ENCODE peak calls at places on chromosome 7, in seven cellular contexts. V is HCT116, H is gastrocnemius medialis, I is sigmoid colon, T is endothelial cell of umbilical vein, Q is body of pancreas, U is ovary. P is an unnamed sample.

GRCh38 chr7:111697771-111698170 is 135.5 kb upstream of the IMMP2L start:
- DNase-seq in V (no peak), H (no peak), I (no peak), T (no peak), Q (no peak), U (no peak), P (no peak)

GRCh38 chr7:36937754-36938551 is 213.7 kb upstream of the AOAH start:
- DNase-seq in V (no peak), H (no peak), I (no peak), T (no peak), Q (no peak), U (no peak), P (no peak)

GRCh38 chr7:70710011-70710480 is 421.9 kb upstream of the GALNT17 start:
- DNase-seq in V (no peak), H (peak; percentile 44), I (no peak), T (no peak), Q (no peak), U (no peak), P (no peak)

GRCh38 chr7:85160223-85160622 is 26.6 kb downstream of the SEMA3D start:
- DNase-seq in V (no peak), H (no peak), I (no peak), T (peak; percentile 30), Q (no peak), U (no peak), P (no peak)

GRCh38 chr7:146606628-146607027 is 490.0 kb downstream of the CNTNAP2 start:
- DNase-seq in V (no peak), H (no peak), I (no peak), T (no peak), Q (no peak), U (no peak), P (no peak)

GRCh38 chr7:29825750-29826529 is 19.6 kb downstream of the WIPF3 start:
- DNase-seq in V (no peak), H (no peak), I (no peak), T (no peak), Q (no peak), U (no peak), P (no peak)

GRCh38 chr7:27119412-27119911 is 11.1 kb downstream of the HOXA4 start:
- DNase-seq in V (no peak), H (no peak), I (no peak), T (peak; percentile 48), Q (no peak), U (no peak), P (no peak)

GRCh38 chr7:123594813-123595241 is 6.8 kb upstream of the ASB15 start:
- DNase-seq in V (no peak), H (no peak), I (no peak), T (no peak), Q (no peak), U (no peak), P (no peak)

GRCh38 chr7:122311280-122311679 is 6.7 kb upstream of the FEZF1 start:
- DNase-seq in V (no peak), H (no peak), I (no peak), T (no peak), Q (no peak), U (no peak), P (no peak)

GRCh38 chr7:6035686-6036085 is 4.5 kb downstream of the ANKRD61 start:
- DNase-seq in V (no peak), H (no peak), I (no peak), T (no peak), Q (no peak), U (peak; percentile 21), P (no peak)

GRCh38 chr7:6035165-6035564 is 4.0 kb downstream of the ANKRD61 start:
- DNase-seq in V (no peak), H (no peak), I (no peak), T (no peak), Q (no peak), U (no peak), P (no peak)

GRCh38 chr7:6031567-6031966 is 391 bp downstream of the ANKRD61 start:
- DNase-seq in V (no peak), H (no peak), I (no peak), T (no peak), Q (no peak), U (peak; percentile 7), P (no peak)

GRCh38 chr7:6030988-6031387 is at the start of gene ANKRD61:
- DNase-seq in V (no peak), H (no peak), I (no peak), T (no peak), Q (no peak), U (no peak), P (no peak)

DNA sequence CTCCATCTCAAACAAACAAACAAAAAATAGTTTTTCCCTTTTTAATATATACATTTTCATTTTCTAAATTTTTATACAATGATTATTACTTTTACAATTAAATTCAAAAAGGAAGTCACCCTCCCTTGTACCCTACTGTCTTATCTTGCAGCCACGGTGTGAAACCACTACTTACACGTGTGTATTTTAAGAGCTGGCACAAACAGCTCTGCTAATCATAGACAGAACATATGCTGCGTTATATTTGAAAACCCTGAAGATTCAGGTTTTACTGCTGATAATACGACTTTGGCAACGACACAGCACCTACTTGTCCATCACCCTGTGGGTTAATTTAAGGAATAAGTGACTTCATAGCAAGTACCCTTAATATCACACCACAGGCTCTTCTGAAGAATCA is 991 bp downstream of the ANKRD61 start:
- DNase-seq in V (no peak), H (no peak), I (no peak), T (no peak), Q (no peak), U (no peak), P (no peak)
- TF ChIP-seq POLR2A in V (no peak), H (no peak), I (no peak), T (no peak), Q (no peak), U (no peak), P (no peak)

DNA sequence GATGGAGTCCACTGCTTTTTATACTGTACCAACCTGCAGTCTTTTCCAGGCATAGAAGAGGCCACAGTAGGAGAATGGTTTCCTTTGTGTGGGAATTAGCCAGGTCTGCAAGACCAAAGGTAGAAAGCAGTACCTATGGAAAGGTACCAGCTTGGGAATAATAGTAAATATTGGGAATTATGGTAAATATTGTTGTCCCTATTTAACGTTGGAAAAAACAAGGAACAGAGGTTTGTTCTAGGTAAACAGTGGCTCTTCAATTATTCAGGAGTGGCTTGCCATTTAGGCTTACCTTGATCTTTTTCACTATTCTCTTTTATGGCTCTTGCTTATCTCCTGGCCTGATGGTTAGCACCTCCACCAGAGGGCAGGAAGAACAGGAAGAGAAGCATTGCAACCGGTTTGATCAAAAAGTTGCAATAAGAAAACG is 43.9 kb upstream of the GSAP start:
- DNase-seq in V (peak; percentile 12), H (no peak), I (no peak), T (no peak), Q (no peak), U (no peak), P (no peak)
- TF ChIP-seq CTCF in V (peak; percentile 50), H (no peak), I (no peak), T (no peak), Q (no peak), U (no peak), P (no peak)

DNA sequence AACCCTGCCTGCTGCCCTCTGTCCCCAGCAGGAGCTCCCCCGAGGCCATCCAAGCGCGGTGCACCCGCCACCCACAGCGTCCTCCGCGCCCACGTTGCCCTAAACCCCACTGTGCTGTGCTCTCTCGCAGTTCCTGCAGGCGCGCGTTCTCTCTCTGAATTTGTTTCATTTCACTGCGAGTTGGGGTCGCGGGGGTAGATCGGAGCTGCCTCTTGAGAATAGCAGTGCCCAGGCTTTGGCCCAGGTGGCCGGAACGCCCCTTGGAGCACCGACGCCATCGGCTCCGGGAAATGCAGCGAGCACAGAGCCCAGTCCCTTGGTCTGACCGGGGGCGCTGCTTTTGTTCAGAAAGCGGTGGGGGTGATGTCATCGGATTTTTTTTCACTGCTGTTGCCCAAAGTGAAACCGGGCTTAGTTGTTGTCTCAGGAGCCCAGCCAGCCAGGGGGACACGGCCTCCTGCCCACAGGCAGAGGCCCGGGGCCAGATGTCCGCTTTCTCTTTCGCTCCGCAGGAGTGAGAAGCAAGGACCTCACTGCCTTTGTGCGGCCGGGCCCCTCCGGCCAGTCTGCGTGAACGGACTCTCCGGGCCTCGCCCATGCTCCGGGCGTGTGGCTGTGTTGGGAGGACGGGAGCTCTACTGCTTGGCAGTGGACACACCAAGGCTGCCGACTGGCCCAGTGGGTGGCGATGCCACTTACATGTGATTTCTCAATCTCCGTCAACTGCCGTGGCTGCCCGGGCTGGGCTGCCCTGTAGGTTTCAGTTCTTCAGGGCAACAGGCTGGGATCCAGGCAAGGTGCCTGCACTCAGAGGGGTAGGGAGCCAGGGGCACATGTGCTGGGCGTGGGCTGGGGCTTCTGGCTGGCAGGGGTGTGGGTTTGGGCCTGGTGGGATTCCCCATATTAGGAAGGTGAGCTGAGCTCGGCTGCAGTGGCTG is 43.2 kb downstream of the FOXK1 start:
- DNase-seq in V (no peak), H (peak; percentile 90), I (peak; percentile 90), T (peak; percentile 95), Q (peak; percentile 62), U (peak; percentile 81), P (peak; percentile 70)
- TF ChIP-seq POLR2A in V (no peak), H (peak; percentile 77), I (peak; percentile 40), T (peak; percentile 67), Q (peak; percentile 67), U (peak; percentile 14), P (no peak)

GRCh38 chr7:78746261-78746660 is 707.2 kb downstream of the MAGI2 start:
- DNase-seq in V (no peak), H (no peak), I (no peak), T (no peak), Q (no peak), U (no peak), P (no peak)
- TF ChIP-seq CTCF in V (no peak), H (no peak), I (no peak), T (no peak), Q (no peak), U (no peak), P (no peak)

GRCh38 chr7:99472561-99473314 is at the start of gene ZNF789:
- DNase-seq in V (peak; percentile 92), H (peak; percentile 97), I (peak; percentile 99), T (peak; percentile 96), Q (peak; percentile 98), U (peak; percentile 98), P (peak; percentile 100)
- TF ChIP-seq POLR2A in V (peak; percentile 74), H (peak; percentile 55), I (no peak), T (no peak), Q (peak; percentile 72), U (no peak), P (no peak)

DNA sequence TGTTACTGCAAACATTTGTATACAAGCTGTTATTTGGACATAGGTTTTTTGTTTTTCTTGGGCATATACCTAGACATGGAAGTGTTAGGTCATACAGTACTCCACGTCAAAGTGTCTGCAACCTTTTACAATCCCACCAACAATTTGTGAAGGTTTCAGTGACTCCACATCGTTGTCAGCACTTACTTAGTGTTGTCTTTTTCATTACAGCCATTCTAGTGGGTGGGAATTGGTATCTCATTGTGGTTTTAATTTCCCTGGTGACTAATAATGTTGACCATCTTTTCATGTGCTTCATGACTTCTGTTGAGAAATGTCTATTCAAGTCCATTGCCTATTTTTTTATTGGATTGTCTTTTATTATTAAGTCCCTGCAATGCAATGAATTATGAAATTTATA is 95.0 kb downstream of the UBE3C start:
- DNase-seq in V (no peak), H (no peak), I (no peak), T (no peak), Q (no peak), U (no peak), P (no peak)
- TF ChIP-seq CTCF in V (no peak), H (no peak), I (no peak), T (no peak), Q (no peak), U (no peak), P (no peak)

P was measured in lower leg skin.